ENCODE peak calls at places on chromosomes 16 and 17, in seven cellular contexts. S is ascending aorta, N is PC-9, E is adrenal gland, U is neural progenitor cell, M is heart right ventricle, O is thoracic aorta. I is an unnamed sample. For H3K4me1, the result is how much of the 10 kb centered on the place peaks cover.

GRCh38 chr16:5025171-5025632 is 8.5 kb downstream of the NAGPA start:
- DNase-seq in S (no peak), N (no peak), E (no peak), U (peak), M (peak), O (no peak), I (peak)

GRCh38 chr17:36524428-36524876 is 10.2 kb downstream of the MYO19 start:
- DNase-seq in S (no peak), N (peak), E (no peak), U (no peak), M (no peak), O (no peak), I (no peak)

GRCh38 chr17:21288581-21289017 is 4.1 kb downstream of the MAP2K3 start:
- DNase-seq in S (no peak), N (no peak), E (no peak), U (no peak), M (no peak), O (no peak), I (no peak)

GRCh38 chr17:67223924-67224323 is 21.1 kb downstream of the HELZ start:
- DNase-seq in S (no peak), N (no peak), E (no peak), U (no peak), M (no peak), O (no peak), I (peak)

GRCh38 chr16:69176033-69176780 is 10.8 kb upstream of the SNTB2 start:
- DNase-seq in S (no peak), N (no peak), E (no peak), U (no peak), M (no peak), O (no peak), I (no peak)

GRCh38 chr16:74281285-74281684 is 15.3 kb upstream of the PSMD7 start:
- DNase-seq in S (no peak), N (no peak), E (peak), U (peak), M (no peak), O (no peak), I (no peak)

GRCh38 chr16:58843675-58844074 is 109.6 kb upstream of the GOT2 start:
- DNase-seq in S (no peak), N (no peak), E (no peak), U (peak), M (no peak), O (no peak), I (no peak)

GRCh38 chr17:75683467-75684041 is 16.4 kb downstream of the SAP30BP start:
- DNase-seq in S (no peak), N (peak), E (no peak), U (no peak), M (no peak), O (no peak), I (no peak)

GRCh38 chr16:71350821-71351557 is 7.5 kb upstream of the CALB2 start:
- DNase-seq in S (no peak), N (no peak), E (no peak), U (no peak), M (no peak), O (no peak), I (no peak)

GRCh38 chr16:4183258-4184037 is 58.4 kb downstream of the SRL start:
- DNase-seq in S (peak), N (peak), E (peak), U (peak), M (peak), O (peak), I (peak)

GRCh38 chr17:49549691-49550678 is 25.7 kb upstream of the NXPH3 start:
- DNase-seq in S (no peak), N (no peak), E (no peak), U (no peak), M (no peak), O (no peak), I (peak)

GRCh38 chr17:16361874-16362273 is 8.6 kb upstream of the CENPV start:
- DNase-seq in S (no peak), N (no peak), E (no peak), U (no peak), M (no peak), O (no peak), I (no peak)

GRCh38 chr17:59786536-59787319 is 79.3 kb downstream of the VMP1 start:
- DNase-seq in S (peak), N (peak), E (peak), U (peak), M (peak), O (peak), I (peak)

GRCh38 chr17:17757944-17758343 is 76.7 kb downstream of the RAI1 start:
- DNase-seq in S (no peak), N (no peak), E (no peak), U (no peak), M (no peak), O (no peak), I (no peak)
- H3K4me1 ChIP-seq in S (under half), N (under half), E (under half), U (under half), M (under half), O (under half), I (under half)

GRCh38 chr16:67245189-67245585 is 2.1 kb downstream of the FHOD1 start:
- DNase-seq in S (no peak), N (no peak), E (peak), U (no peak), M (no peak), O (no peak), I (no peak)
- H3K4me3 ChIP-seq in S (peak), N (peak), E (no peak), U (no peak), M (peak), O (peak), I (no peak)

DNA sequence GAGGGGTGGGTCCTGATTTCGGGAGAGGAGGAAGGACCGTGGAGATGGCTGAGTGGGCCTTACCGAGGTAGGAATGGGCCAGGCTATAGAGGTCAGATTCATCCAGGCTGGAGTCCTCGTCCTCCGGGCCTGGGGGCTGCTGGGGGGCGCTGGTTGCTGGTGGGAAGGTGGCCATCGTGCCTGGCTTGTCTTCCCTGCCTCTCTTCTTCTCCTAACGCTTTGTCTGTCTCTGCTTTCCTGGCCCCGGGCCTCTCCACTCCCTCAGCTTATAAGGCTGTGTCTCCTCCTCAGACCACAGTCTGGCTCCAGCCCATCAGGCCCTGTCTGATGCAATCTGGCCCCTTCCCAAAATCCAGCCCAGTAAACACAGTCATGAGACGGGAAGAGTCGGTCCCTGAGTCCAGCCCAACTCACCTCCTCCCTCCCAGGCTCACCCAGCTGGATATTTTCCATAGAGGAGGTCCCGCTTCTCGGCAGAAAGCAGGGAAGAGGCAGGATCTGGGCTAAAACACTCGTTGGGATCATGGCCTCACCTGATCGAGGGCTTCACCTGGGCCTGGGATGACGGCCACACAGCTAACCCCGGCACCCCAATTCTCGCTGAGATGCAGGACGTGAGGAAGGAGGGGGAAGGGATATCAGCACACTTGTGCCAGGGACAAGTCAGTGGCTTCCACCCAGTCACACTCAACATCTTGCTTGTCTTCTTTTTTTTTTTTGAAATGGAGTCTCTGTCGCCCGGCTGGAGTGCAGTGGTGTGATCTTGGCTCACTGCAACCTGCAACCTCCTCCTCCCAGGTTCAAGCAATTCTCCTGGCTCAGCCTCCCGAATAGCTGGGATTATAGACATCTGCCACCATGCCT is at the start of gene NUPR1:
- DNase-seq in S (peak), N (peak), E (peak), U (no peak), M (peak), O (peak), I (no peak)
- H3K27ac ChIP-seq in S (peak), N (peak), E (peak), U (no peak), M (peak), O (peak), I (no peak)

GRCh38 chr17:57874434-57875108 is 24.7 kb upstream of the MRPS23 start:
- DNase-seq in S (peak), N (no peak), E (peak), U (peak), M (peak), O (peak), I (peak)
- H3K4me1 ChIP-seq in S (under half), N (under half), E (under half), U (under half), M (half or more), O (under half), I (half or more)

DNA sequence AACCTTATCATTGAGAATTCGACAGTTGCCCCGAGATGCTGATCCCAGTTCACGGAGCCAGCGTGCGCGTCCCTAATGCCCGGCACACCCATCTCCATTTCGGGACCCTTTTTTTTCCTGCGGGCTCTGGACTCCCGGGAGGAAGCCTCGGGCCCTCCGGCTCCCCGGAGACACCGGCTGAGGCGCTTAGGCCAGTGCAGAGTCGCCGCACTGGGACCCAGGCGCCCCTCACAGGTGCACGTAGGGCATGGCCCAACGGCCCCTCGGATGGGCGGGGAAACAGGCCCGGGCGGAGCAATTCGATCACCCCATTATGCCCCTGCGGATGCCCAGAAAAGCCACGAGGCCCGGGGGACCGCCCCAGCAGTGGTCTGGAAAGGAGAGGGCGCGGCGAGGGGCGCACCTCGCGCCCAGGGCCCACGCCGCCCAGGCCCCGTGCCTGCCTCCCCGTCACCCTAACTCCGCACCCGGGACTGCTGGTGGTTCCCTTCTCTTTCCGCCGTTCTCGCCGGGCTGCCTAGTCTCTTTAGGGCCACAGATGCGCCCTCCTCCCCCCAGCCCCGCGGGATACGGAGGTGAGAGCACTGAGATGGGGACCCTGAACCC is 18.5 kb upstream of the ZFHX3 start:
- DNase-seq in S (no peak), N (no peak), E (no peak), U (peak), M (no peak), O (no peak), I (no peak)
- H3K4me3 ChIP-seq in S (peak), N (no peak), E (no peak), U (peak), M (peak), O (peak), I (no peak)